ENCODE peak calls at places on chromosomes 2 and 18, in nine cellular contexts. N is A172; M is activated CD4-positive, alpha-beta T cell treated with anti-CD3 and anti-CD28 coated beads for 48 hours; H is bronchial epithelial cell; Q is CD8-positive, alpha-beta memory T cell; A is progenitor cell of endocrine pancreas; S is activated T-cell treated with anti-CD3 and anti-CD28 coated beads, Interleukin-2, amount 50 U/mL, for 72 hours; U is CD4-positive, alpha-beta memory T cell; V is fibroblast of gingiva. T is an unnamed sample.

GRCh38 chr2:59701271-59701994 is 852.0 kb downstream of the BCL11A start:
- DNase-seq in N (no peak), M (no peak), H (peak), Q (no peak), A (no peak), S (no peak), U (no peak), V (no peak), T (no peak)

GRCh38 chr18:49013961-49014604 is 63.3 kb upstream of the SMAD7 start:
- DNase-seq in N (no peak), M (no peak), H (no peak), Q (no peak), A (no peak), S (no peak), U (no peak), V (no peak), T (no peak)

GRCh38 chr2:11495844-11496271 is 29.9 kb upstream of the E2F6 start:
- DNase-seq in N (no peak), M (no peak), H (no peak), Q (no peak), A (no peak), S (no peak), U (no peak), V (no peak), T (no peak)

GRCh38 chr2:235765181-235765820 is 271.5 kb downstream of the AGAP1 start:
- DNase-seq in N (peak), M (no peak), H (peak), Q (no peak), A (no peak), S (no peak), U (no peak), V (peak), T (no peak)

GRCh38 chr2:217661378-217661777 is 341.4 kb downstream of the TNS1 start:
- DNase-seq in N (no peak), M (no peak), H (no peak), Q (no peak), A (no peak), S (no peak), U (no peak), V (no peak), T (no peak)

GRCh38 chr2:151637284-151637781 is 96.9 kb downstream of the NEB start:
- DNase-seq in N (no peak), M (peak), H (no peak), Q (peak), A (no peak), S (peak), U (peak), V (no peak), T (peak)

GRCh38 chr2:138516030-138516704 is 14.6 kb downstream of the SPOPL start:
- DNase-seq in N (peak), M (no peak), H (no peak), Q (no peak), A (no peak), S (no peak), U (no peak), V (no peak), T (no peak)

GRCh38 chr2:220006152-220006551 is 378.7 kb downstream of the SLC4A3 start:
- DNase-seq in N (peak), M (no peak), H (no peak), Q (no peak), A (no peak), S (no peak), U (no peak), V (peak), T (no peak)

GRCh38 chr2:19048593-19049264 is 309.7 kb downstream of the OSR1 start:
- DNase-seq in N (no peak), M (no peak), H (peak), Q (no peak), A (no peak), S (no peak), U (no peak), V (no peak), T (no peak)

GRCh38 chr2:200618590-200619021 is 32.8 kb downstream of the AOX1 start:
- DNase-seq in N (no peak), M (no peak), H (peak), Q (no peak), A (no peak), S (no peak), U (no peak), V (peak), T (no peak)

GRCh38 chr2:196742685-196743084 is 56.8 kb downstream of the GTF3C3 start:
- DNase-seq in N (no peak), M (no peak), H (no peak), Q (no peak), A (no peak), S (no peak), U (no peak), V (no peak), T (no peak)

GRCh38 chr18:7329036-7329435 is 98.1 kb downstream of the LRRC30 start:
- DNase-seq in N (no peak), M (no peak), H (peak), Q (no peak), A (no peak), S (no peak), U (no peak), V (no peak), T (no peak)

GRCh38 chr2:41966431-41966893 is 81.4 kb upstream of the PKDCC start:
- DNase-seq in N (peak), M (no peak), H (peak), Q (no peak), A (no peak), S (no peak), U (no peak), V (peak), T (no peak)

GRCh38 chr2:236986524-236987330 is 99.0 kb upstream of the COPS8 start:
- DNase-seq in N (no peak), M (no peak), H (peak), Q (no peak), A (no peak), S (no peak), U (no peak), V (no peak), T (no peak)

GRCh38 chr2:207042841-207043240 is 103.5 kb downstream of the CPO start:
- DNase-seq in N (no peak), M (no peak), H (no peak), Q (no peak), A (no peak), S (no peak), U (no peak), V (no peak), T (no peak)

GRCh38 chr2:120675460-120676130 is 60.1 kb upstream of the GLI2 start:
- DNase-seq in N (no peak), M (peak), H (peak), Q (peak), A (peak), S (peak), U (peak), V (peak), T (no peak)

GRCh38 chr2:231222318-231223000 is 24.0 kb downstream of the ARMC9 start:
- DNase-seq in N (no peak), M (no peak), H (peak), Q (no peak), A (no peak), S (no peak), U (no peak), V (peak), T (no peak)

GRCh38 chr2:181300600-181301291 is 156.4 kb upstream of the ITGA4 start:
- DNase-seq in N (no peak), M (peak), H (no peak), Q (peak), A (no peak), S (no peak), U (peak), V (no peak), T (no peak)

T was measured in T-helper 22 cell.